ENCODE peak calls at places on chromosomes 5 and 9, in four cellular contexts. W is K562, G is HepG2, H is GM12878. R is an unnamed sample.

GRCh38 chr5:102511666-102512065 is 12.9 kb upstream of the SLCO6A1 start:
- DNase-seq in W (no peak), G (no peak), H (no peak), R (no peak)

GRCh38 chr9:14662060-14662453 is 31.2 kb downstream of the ZDHHC21 start:
- DNase-seq in W (no peak), G (no peak), H (no peak), R (no peak)

GRCh38 chr5:53011233-53011632 is 22.1 kb downstream of the ITGA2 start:
- DNase-seq in W (no peak), G (peak; percentile 48), H (no peak), R (no peak)

GRCh38 chr9:94717656-94718225 is 8.8 kb upstream of the AOPEP start:
- DNase-seq in W (no peak), G (no peak), H (no peak), R (no peak)

GRCh38 chr9:135611875-135612209 is 27.5 kb downstream of the GLT6D1 start:
- DNase-seq in W (no peak), G (no peak), H (no peak), R (no peak)

GRCh38 chr5:18745591-18745987 is 1111.3 kb downstream of the TAF11L14 start:
- DNase-seq in W (no peak), G (peak; percentile 0), H (no peak), R (no peak)

GRCh38 chr5:118761814-118762213 is 226.5 kb downstream of the DTWD2 start:
- DNase-seq in W (no peak), G (no peak), H (no peak), R (no peak)

GRCh38 chr9:2725126-2725525 is 7.8 kb downstream of the KCNV2 start:
- DNase-seq in W (no peak), G (no peak), H (no peak), R (no peak)

GRCh38 chr9:121447341-121447834 is 52.3 kb downstream of the GGTA1 start:
- DNase-seq in W (no peak), G (no peak), H (no peak), R (no peak)

GRCh38 chr9:119375892-119376291 is 6.7 kb upstream of the BRINP1 start:
- DNase-seq in W (no peak), G (peak; percentile 29), H (no peak), R (peak; percentile 61)

GRCh38 chr5:1001406-1002270 is 7.0 kb upstream of the NKD2 start:
- DNase-seq in W (no peak), G (no peak), H (no peak), R (peak; percentile 7)

DNA sequence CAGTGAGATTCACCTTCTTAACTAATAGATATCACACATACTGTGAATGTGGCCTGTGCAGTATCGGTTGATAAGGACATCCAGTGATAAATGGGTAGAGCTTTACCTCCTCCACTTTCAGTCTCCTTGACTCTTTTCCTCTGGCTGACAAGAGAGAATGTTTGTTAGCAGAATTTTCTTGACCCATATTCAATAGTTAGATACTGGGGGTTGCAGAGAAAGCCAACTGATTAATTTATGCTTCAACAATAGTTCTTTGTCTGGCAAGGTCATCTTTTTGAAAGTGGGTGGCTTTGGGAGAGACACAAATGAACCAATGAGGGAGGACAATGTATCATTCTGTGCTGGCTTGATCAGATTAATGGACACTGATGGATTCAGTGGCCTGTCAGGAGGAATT is 30.3 kb downstream of the TTC23L start:
- DNase-seq in W (no peak), G (no peak), H (no peak), R (no peak)
- TF ChIP-seq NR2C2 in W (no peak), G (no peak), H (no peak), R (no peak)

DNA sequence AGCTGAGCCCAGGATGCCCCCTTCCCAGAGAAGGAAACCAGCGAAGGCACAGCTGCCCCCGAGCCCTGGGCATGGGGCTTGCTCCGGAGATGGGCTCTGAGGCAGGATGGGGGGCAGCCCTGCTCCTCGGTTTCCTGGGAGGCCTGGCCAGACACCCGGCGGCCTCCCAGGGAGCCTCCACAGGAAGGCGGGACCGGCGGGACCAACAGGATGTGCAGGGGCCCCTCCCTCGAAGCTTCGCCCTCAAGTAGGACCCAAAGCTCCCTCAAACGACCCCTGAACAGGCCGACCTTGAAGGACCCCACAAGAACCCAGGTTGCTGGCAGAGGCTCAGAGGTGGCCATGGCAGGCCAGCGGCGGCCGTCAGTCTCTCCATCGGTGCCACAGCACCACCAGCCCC is 11.7 kb downstream of the EXD3 start:
- DNase-seq in W (no peak), G (no peak), H (no peak), R (no peak)
- TF ChIP-seq NR2C2 in W (no peak), G (no peak), H (no peak), R (no peak)

GRCh38 chr9:16085167-16085718 is 532.4 kb downstream of the CCDC171 start:
- DNase-seq in W (no peak), G (no peak), H (no peak), R (no peak)
- TF ChIP-seq NR2C2 in W (no peak), G (no peak), H (no peak), R (no peak)

GRCh38 chr9:129275626-129276247 is 97.7 kb upstream of the IER5L start:
- DNase-seq in W (no peak), G (no peak), H (no peak), R (no peak)
- TF ChIP-seq NR2C2 in W (no peak), G (no peak), H (no peak), R (no peak)

DNA sequence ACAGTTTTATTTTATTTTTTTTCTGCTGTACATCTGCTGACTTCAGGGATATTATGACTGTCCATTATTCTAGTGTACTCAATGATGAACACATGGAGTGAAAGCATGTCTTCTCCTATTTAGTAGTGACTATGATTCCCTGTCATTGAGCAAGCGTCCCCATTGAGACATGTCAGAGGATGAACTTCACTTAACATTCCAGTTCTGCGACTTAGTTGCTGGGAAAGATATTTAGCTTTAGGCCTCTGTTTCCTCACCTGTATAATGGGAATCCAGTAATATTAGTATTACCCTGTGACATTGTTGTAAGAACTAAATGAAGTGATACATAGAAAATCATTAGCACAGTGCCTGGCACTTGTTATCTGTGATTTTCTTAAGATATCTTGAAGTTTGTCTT is 144.8 kb upstream of the DHFR start:
- DNase-seq in W (no peak), G (no peak), H (no peak), R (no peak)
- TF ChIP-seq NR2C2 in W (no peak), G (no peak), H (no peak), R (no peak)

GRCh38 chr9:100287186-100287585 is 65.6 kb downstream of the TEX10 start:
- DNase-seq in W (no peak), G (no peak), H (no peak), R (no peak)

GRCh38 chr9:100284247-100284646 is 68.5 kb downstream of the TEX10 start:
- DNase-seq in W (no peak), G (no peak), H (no peak), R (no peak)

GRCh38 chr9:100285080-100285479 is 67.7 kb downstream of the TEX10 start:
- DNase-seq in W (no peak), G (no peak), H (no peak), R (no peak)

GRCh38 chr9:100285601-100286000 is 67.1 kb downstream of the TEX10 start:
- DNase-seq in W (no peak), G (no peak), H (no peak), R (no peak)

DNA sequence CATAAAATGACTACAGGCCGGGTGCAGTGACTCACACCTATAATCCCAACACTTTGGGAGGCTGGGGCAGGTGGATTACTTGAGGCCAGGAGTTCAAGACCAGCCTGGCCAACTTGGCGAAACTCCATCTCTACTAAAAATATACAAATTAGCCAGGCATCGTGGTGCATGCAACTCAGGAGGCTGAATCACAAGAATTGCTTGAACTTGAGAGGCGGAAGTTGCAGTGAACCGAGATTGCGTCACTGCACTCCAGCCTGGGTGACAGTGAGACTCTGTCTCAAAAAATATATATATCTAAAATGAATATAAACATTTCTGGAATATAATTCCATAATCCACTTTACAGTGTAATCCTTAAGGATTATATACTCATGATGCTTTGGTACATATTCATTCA is 66.5 kb downstream of the TEX10 start:
- DNase-seq in W (no peak), G (no peak), H (no peak), R (no peak)
- TF ChIP-seq NR2C2 in W (no peak), G (no peak), H (no peak), R (no peak)

DNA sequence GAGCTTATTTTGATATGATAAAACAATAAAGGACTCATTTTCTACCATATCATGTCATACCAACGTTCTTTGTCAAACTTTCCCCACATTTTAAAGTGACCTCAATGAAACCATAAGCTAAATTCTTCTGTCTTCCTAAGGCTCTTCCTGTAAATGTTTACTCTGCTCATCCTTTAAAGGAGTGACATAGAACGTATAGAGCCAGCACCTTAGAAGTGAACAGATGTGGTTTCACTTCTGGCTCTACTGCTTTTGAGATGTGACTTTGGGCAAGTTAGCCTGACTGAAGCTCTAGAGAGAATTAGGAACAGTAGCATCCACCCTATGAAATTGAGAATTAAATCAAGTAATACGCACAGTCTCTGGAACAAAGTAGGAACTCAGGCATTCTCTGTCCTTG is 24.1 kb downstream of the SAR1B start:
- DNase-seq in W (no peak), G (no peak), H (no peak), R (no peak)
- TF ChIP-seq NR2C2 in W (no peak), G (no peak), H (no peak), R (no peak)

GRCh38 chr9:21060919-21061561 is 16.7 kb downstream of the IFNB1 start:
- DNase-seq in W (no peak), G (no peak), H (peak; percentile 12), R (no peak)
- TF ChIP-seq NR2C2 in W (no peak), G (no peak), H (no peak), R (no peak)

R was measured in WTC11.